ENCODE peak calls at places on chromosome 15, in nine cellular contexts. A is NCI-H226; Q is Kasumi-1; Y is choroid plexus epithelial cell; S is right cardiac atrium; U is epithelial cell of esophagus; J is HS-5; T is CD4-positive, CD25-positive, alpha-beta regulatory T cell; O is NCI-H2029 treated with DMSO at 0.1 percent for 48 hours. D is an unnamed sample.
A peak's percentile ranks its signal among the peaks of the same experiment; 100 is the strongest.

GRCh38 chr15:76431936-76432335 is 95.4 kb downstream of the ISL2 start:
- DNase-seq in A (peak; percentile 7), Q (no peak), Y (no peak), S (no peak), U (no peak), J (no peak), T (no peak), O (no peak), D (peak; percentile 8)

GRCh38 chr15:101368868-101369642 is 74.0 kb upstream of the SNRPA1 start:
- DNase-seq in A (no peak), Q (no peak), Y (no peak), S (peak; percentile 72), U (no peak), J (no peak), T (no peak), O (no peak), D (no peak)

GRCh38 chr15:61828008-61828407 is 232.2 kb downstream of the VPS13C start:
- DNase-seq in A (no peak), Q (no peak), Y (no peak), S (no peak), U (no peak), J (no peak), T (no peak), O (no peak), D (no peak)

GRCh38 chr15:69059170-69059943 is 44.9 kb downstream of the NOX5 start:
- DNase-seq in A (peak; percentile 71), Q (peak; percentile 53), Y (peak; percentile 93), S (peak; percentile 93), U (peak; percentile 84), J (peak; percentile 58), T (peak; percentile 68), O (no peak), D (peak; percentile 87)

GRCh38 chr15:62444104-62445027 is 279.3 kb upstream of the C2CD4B start:
- DNase-seq in A (peak; percentile 87), Q (no peak), Y (peak; percentile 77), S (no peak), U (peak; percentile 96), J (peak; percentile 87), T (no peak), O (no peak), D (peak; percentile 75)

GRCh38 chr15:77500986-77501385 is 80.3 kb downstream of the HMG20A start:
- DNase-seq in A (peak; percentile 81), Q (no peak), Y (peak; percentile 91), S (no peak), U (peak; percentile 81), J (no peak), T (no peak), O (no peak), D (no peak)

GRCh38 chr15:70491183-70491621 is 272.2 kb downstream of the UACA start:
- DNase-seq in A (peak; percentile 40), Q (peak; percentile 11), Y (peak; percentile 56), S (no peak), U (no peak), J (no peak), T (no peak), O (no peak), D (no peak)

GRCh38 chr15:79028411-79028964 is 62.1 kb downstream of the RASGRF1 start:
- DNase-seq in A (no peak), Q (peak; percentile 80), Y (peak; percentile 56), S (no peak), U (peak; percentile 48), J (no peak), T (no peak), O (no peak), D (peak; percentile 37)

GRCh38 chr15:65901336-65901735 is 32.0 kb downstream of the RAB11A start:
- DNase-seq in A (no peak), Q (no peak), Y (no peak), S (no peak), U (peak; percentile 24), J (no peak), T (no peak), O (no peak), D (no peak)

GRCh38 chr15:80504931-80505330 is 100.7 kb downstream of the ARNT2 start:
- DNase-seq in A (no peak), Q (no peak), Y (no peak), S (no peak), U (no peak), J (no peak), T (no peak), O (no peak), D (no peak)

GRCh38 chr15:65653341-65653740 is 31.6 kb downstream of the SLC24A1 start:
- DNase-seq in A (peak; percentile 41), Q (no peak), Y (peak; percentile 52), S (no peak), U (peak; percentile 54), J (no peak), T (no peak), O (no peak), D (peak; percentile 60)

GRCh38 chr15:41337631-41338522 is 5.2 kb downstream of the NUSAP1 start:
- DNase-seq in A (no peak), Q (no peak), Y (no peak), S (no peak), U (peak; percentile 7), J (no peak), T (no peak), O (no peak), D (no peak)

GRCh38 chr15:32802296-32802936 is 84.6 kb downstream of the GREM1 start:
- DNase-seq in A (peak; percentile 77), Q (no peak), Y (peak; percentile 96), S (no peak), U (peak; percentile 25), J (peak; percentile 76), T (no peak), O (no peak), D (peak; percentile 55)

GRCh38 chr15:80531388-80532184 is 127.4 kb downstream of the ARNT2 start:
- DNase-seq in A (no peak), Q (no peak), Y (peak; percentile 47), S (peak; percentile 78), U (no peak), J (no peak), T (no peak), O (no peak), D (no peak)

GRCh38 chr15:26901036-26901435 is 34.2 kb downstream of the GABRA5 start:
- DNase-seq in A (no peak), Q (no peak), Y (no peak), S (no peak), U (no peak), J (no peak), T (no peak), O (no peak), D (no peak)

GRCh38 chr15:67998599-67999122 is 55.5 kb upstream of the PIAS1 start:
- DNase-seq in A (peak; percentile 89), Q (no peak), Y (peak; percentile 84), S (peak; percentile 55), U (peak; percentile 87), J (peak; percentile 39), T (no peak), O (no peak), D (no peak)

GRCh38 chr15:99704444-99704838 is 28.8 kb downstream of the LYSMD4 start:
- DNase-seq in A (peak; percentile 84), Q (peak; percentile 90), Y (peak; percentile 97), S (no peak), U (peak; percentile 89), J (peak; percentile 81), T (peak; percentile 72), O (peak; percentile 34), D (peak; percentile 38)

GRCh38 chr15:44298878-44299277 is 10.4 kb downstream of the GOLM2 start:
- DNase-seq in A (no peak), Q (no peak), Y (no peak), S (no peak), U (peak; percentile 31), J (no peak), T (no peak), O (no peak), D (no peak)

GRCh38 chr15:89230277-89230676 is 8.9 kb upstream of the RLBP1 start:
- DNase-seq in A (no peak), Q (no peak), Y (peak; percentile 16), S (no peak), U (no peak), J (no peak), T (no peak), O (no peak), D (no peak)

GRCh38 chr15:53759333-53759975 is at the start of gene WDR72:
- DNase-seq in A (no peak), Q (no peak), Y (no peak), S (peak; percentile 41), U (no peak), J (no peak), T (no peak), O (no peak), D (no peak)

GRCh38 chr15:89776274-89777072 is at the start of gene MESP2:
- DNase-seq in A (peak; percentile 79), Q (peak; percentile 19), Y (peak; percentile 78), S (peak; percentile 96), U (peak; percentile 64), J (no peak), T (peak; percentile 20), O (no peak), D (peak; percentile 83)

GRCh38 chr15:90596943-90597342 is 67.2 kb downstream of the CRTC3 start:
- DNase-seq in A (no peak), Q (no peak), Y (no peak), S (no peak), U (no peak), J (no peak), T (no peak), O (no peak), D (no peak)

GRCh38 chr15:88782465-88782864 is 20.8 kb upstream of the ACAN start:
- DNase-seq in A (no peak), Q (no peak), Y (no peak), S (no peak), U (no peak), J (no peak), T (no peak), O (no peak), D (no peak)

GRCh38 chr15:87827126-87827525 is 429.4 kb downstream of the NTRK3 start:
- DNase-seq in A (peak; percentile 82), Q (no peak), Y (peak; percentile 71), S (no peak), U (peak; percentile 8), J (peak; percentile 6), T (no peak), O (no peak), D (no peak)

GRCh38 chr15:69855601-69856000 is 242.1 kb downstream of the TLE3 start:
- DNase-seq in A (no peak), Q (no peak), Y (peak; percentile 50), S (no peak), U (no peak), J (no peak), T (no peak), O (no peak), D (no peak)

GRCh38 chr15:41913251-41913650 is 19.4 kb upstream of the SPTBN5 start:
- DNase-seq in A (no peak), Q (no peak), Y (no peak), S (no peak), U (no peak), J (no peak), T (no peak), O (no peak), D (no peak)

GRCh38 chr15:29337156-29337959 is 67.7 kb upstream of the NSMCE3 start:
- DNase-seq in A (peak; percentile 8), Q (no peak), Y (peak; percentile 37), S (no peak), U (no peak), J (no peak), T (no peak), O (no peak), D (no peak)

GRCh38 chr15:33314115-33314514 is 3.3 kb downstream of the RYR3 start:
- DNase-seq in A (no peak), Q (no peak), Y (no peak), S (no peak), U (no peak), J (no peak), T (no peak), O (no peak), D (no peak)

GRCh38 chr15:80856809-80857377 is 77.7 kb downstream of the CEMIP start:
- DNase-seq in A (no peak), Q (no peak), Y (peak; percentile 47), S (peak; percentile 88), U (peak; percentile 22), J (no peak), T (no peak), O (peak; percentile 75), D (no peak)

GRCh38 chr15:49742381-49742780 is 121.5 kb downstream of the DTWD1 start:
- DNase-seq in A (no peak), Q (no peak), Y (no peak), S (peak; percentile 46), U (no peak), J (no peak), T (no peak), O (no peak), D (no peak)

GRCh38 chr15:59190291-59190690 is 16.4 kb upstream of the LDHAL6B start:
- DNase-seq in A (no peak), Q (no peak), Y (no peak), S (no peak), U (no peak), J (no peak), T (no peak), O (no peak), D (no peak)